ENCODE peak calls at places on chromosomes 2 and 18, in seven cellular contexts. One of them, this sample, is unnamed.

GRCh38 chr2:188307850-188308283 is 16.2 kb downstream of the GULP1 start:
- DNase-seq in A549: no peak
- DNase-seq in upper lobe of left lung: no peak
- DNase-seq in SK-N-SH: peak; percentile 65
- DNase-seq in transverse colon: no peak
- DNase-seq in esophagus muscularis mucosa: no peak
- DNase-seq in tibial nerve: no peak
- DNase-seq in this sample: no peak

GRCh38 chr18:58456625-58457024 is 172.3 kb downstream of the ALPK2 start:
- DNase-seq in A549: no peak
- DNase-seq in upper lobe of left lung: no peak
- DNase-seq in SK-N-SH: no peak
- DNase-seq in transverse colon: peak; percentile 55
- DNase-seq in esophagus muscularis mucosa: no peak
- DNase-seq in tibial nerve: no peak
- DNase-seq in this sample: no peak

GRCh38 chr2:99205491-99205890 is 24.5 kb downstream of the MRPL30 start:
- DNase-seq in A549: peak; percentile 15
- DNase-seq in upper lobe of left lung: no peak
- DNase-seq in SK-N-SH: no peak
- DNase-seq in transverse colon: no peak
- DNase-seq in esophagus muscularis mucosa: no peak
- DNase-seq in tibial nerve: no peak
- DNase-seq in this sample: no peak

GRCh38 chr2:226893206-226893605 is 57.4 kb downstream of the RHBDD1 start:
- DNase-seq in A549: no peak
- DNase-seq in upper lobe of left lung: no peak
- DNase-seq in SK-N-SH: no peak
- DNase-seq in transverse colon: no peak
- DNase-seq in esophagus muscularis mucosa: no peak
- DNase-seq in tibial nerve: no peak
- DNase-seq in this sample: no peak

GRCh38 chr2:144042751-144043150 is 477.2 kb downstream of the ZEB2 start:
- DNase-seq in A549: no peak
- DNase-seq in upper lobe of left lung: no peak
- DNase-seq in SK-N-SH: no peak
- DNase-seq in transverse colon: no peak
- DNase-seq in esophagus muscularis mucosa: no peak
- DNase-seq in tibial nerve: no peak
- DNase-seq in this sample: no peak

GRCh38 chr2:24231461-24231881 is 56.6 kb downstream of the FAM228A start:
- DNase-seq in A549: no peak
- DNase-seq in upper lobe of left lung: no peak
- DNase-seq in SK-N-SH: no peak
- DNase-seq in transverse colon: no peak
- DNase-seq in esophagus muscularis mucosa: no peak
- DNase-seq in tibial nerve: no peak
- DNase-seq in this sample: no peak

GRCh38 chr2:159462961-159463360 is 153.4 kb downstream of the BAZ2B start:
- DNase-seq in A549: no peak
- DNase-seq in upper lobe of left lung: no peak
- DNase-seq in SK-N-SH: no peak
- DNase-seq in transverse colon: no peak
- DNase-seq in esophagus muscularis mucosa: no peak
- DNase-seq in tibial nerve: no peak
- DNase-seq in this sample: no peak

GRCh38 chr18:68399721-68400120 is 315.2 kb downstream of the TMX3 start:
- DNase-seq in A549: no peak
- DNase-seq in upper lobe of left lung: no peak
- DNase-seq in SK-N-SH: no peak
- DNase-seq in transverse colon: no peak
- DNase-seq in esophagus muscularis mucosa: no peak
- DNase-seq in tibial nerve: no peak
- DNase-seq in this sample: no peak

GRCh38 chr2:129888461-129888860 is 91.0 kb upstream of the RAB6C start:
- DNase-seq in A549: no peak
- DNase-seq in upper lobe of left lung: no peak
- DNase-seq in SK-N-SH: no peak
- DNase-seq in transverse colon: no peak
- DNase-seq in esophagus muscularis mucosa: no peak
- DNase-seq in tibial nerve: no peak
- DNase-seq in this sample: no peak

DNA sequence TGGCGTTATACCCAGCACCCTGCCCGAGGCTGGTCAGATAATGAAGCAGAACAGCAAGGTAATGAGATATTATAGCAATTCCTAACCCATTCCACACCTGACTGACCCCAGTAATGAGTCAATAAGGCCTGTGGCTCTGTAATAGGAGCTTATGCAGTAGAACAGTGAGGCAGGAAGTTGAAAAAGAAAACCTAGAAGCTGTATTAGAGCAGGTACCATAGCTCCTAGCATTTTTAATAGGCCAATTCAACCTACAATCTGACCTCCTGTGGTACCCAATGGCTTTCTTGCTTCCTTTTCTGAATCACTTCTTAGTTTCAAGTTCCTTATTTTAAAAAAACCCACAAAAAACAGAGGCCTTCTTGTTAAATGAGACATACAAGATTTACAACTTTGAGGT is 43.6 kb upstream of the MAP2 start:
- DNase-seq in A549: no peak
- DNase-seq in upper lobe of left lung: no peak
- DNase-seq in SK-N-SH: no peak
- DNase-seq in transverse colon: no peak
- DNase-seq in esophagus muscularis mucosa: no peak
- DNase-seq in tibial nerve: no peak
- DNase-seq in this sample: no peak
- TF ChIP-seq EP300 in A549: no peak
- TF ChIP-seq EP300 in upper lobe of left lung: no peak
- TF ChIP-seq EP300 in SK-N-SH: no peak
- TF ChIP-seq EP300 in transverse colon: no peak
- TF ChIP-seq EP300 in esophagus muscularis mucosa: no peak
- TF ChIP-seq EP300 in tibial nerve: no peak
- TF ChIP-seq EP300 in this sample: no peak

GRCh38 chr18:76822510-76823165 is at the start of gene ZNF236:
- DNase-seq in A549: peak; percentile 76
- DNase-seq in upper lobe of left lung: peak; percentile 96
- DNase-seq in SK-N-SH: peak; percentile 96
- DNase-seq in transverse colon: peak; percentile 79
- DNase-seq in esophagus muscularis mucosa: no peak
- DNase-seq in tibial nerve: peak; percentile 50
- DNase-seq in this sample: peak; percentile 74
- TF ChIP-seq EP300 in A549: no peak
- TF ChIP-seq EP300 in upper lobe of left lung: no peak
- TF ChIP-seq EP300 in SK-N-SH: no peak
- TF ChIP-seq EP300 in transverse colon: no peak
- TF ChIP-seq EP300 in esophagus muscularis mucosa: no peak
- TF ChIP-seq EP300 in tibial nerve: no peak
- TF ChIP-seq EP300 in this sample: no peak

GRCh38 chr2:141957321-141957720 is 173.5 kb downstream of the LRP1B start:
- DNase-seq in A549: no peak
- DNase-seq in upper lobe of left lung: no peak
- DNase-seq in SK-N-SH: no peak
- DNase-seq in transverse colon: no peak
- DNase-seq in esophagus muscularis mucosa: no peak
- DNase-seq in tibial nerve: no peak
- DNase-seq in this sample: no peak
- TF ChIP-seq EP300 in A549: no peak
- TF ChIP-seq EP300 in upper lobe of left lung: no peak
- TF ChIP-seq EP300 in SK-N-SH: no peak
- TF ChIP-seq EP300 in transverse colon: no peak
- TF ChIP-seq EP300 in esophagus muscularis mucosa: no peak
- TF ChIP-seq EP300 in tibial nerve: no peak
- TF ChIP-seq EP300 in this sample: no peak

GRCh38 chr18:34909637-34910364 is 131.4 kb upstream of the MAPRE2 start:
- DNase-seq in A549: no peak
- DNase-seq in upper lobe of left lung: no peak
- DNase-seq in SK-N-SH: no peak
- DNase-seq in transverse colon: no peak
- DNase-seq in esophagus muscularis mucosa: no peak
- DNase-seq in tibial nerve: no peak
- DNase-seq in this sample: no peak
- TF ChIP-seq EP300 in A549: no peak
- TF ChIP-seq EP300 in upper lobe of left lung: no peak
- TF ChIP-seq EP300 in SK-N-SH: no peak
- TF ChIP-seq EP300 in transverse colon: no peak
- TF ChIP-seq EP300 in esophagus muscularis mucosa: peak; percentile 70
- TF ChIP-seq EP300 in tibial nerve: no peak
- TF ChIP-seq EP300 in this sample: no peak

DNA sequence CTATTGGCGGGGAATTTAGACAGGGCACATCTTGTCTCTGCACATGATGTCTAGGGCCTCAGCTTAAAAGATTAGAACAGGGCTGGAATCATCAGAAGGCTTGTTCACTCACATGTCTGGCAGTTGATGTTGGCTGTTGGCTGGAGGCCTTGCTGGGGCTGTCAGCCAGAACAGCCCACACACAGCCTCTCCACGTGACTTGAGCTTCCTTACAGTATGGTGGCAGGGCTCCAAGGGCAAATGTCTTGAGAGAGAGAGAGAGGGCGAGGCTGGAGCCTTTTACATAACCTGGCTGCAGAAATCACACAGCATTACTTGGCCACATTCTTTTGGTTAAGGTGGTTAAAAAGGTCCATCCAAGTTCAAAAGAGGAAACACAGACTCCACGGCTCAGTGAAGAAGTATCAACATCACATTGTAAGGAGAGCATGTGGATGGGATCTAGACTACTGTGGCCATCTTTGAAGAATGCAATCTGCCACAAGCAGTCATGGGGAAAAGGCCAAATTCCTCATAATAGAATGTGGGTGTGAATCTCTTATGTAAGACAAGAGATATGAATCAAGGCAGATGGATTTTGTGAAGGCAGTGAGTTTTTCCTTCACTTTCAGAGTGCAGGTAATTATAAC is 30.4 kb downstream of the SRSF7 start:
- DNase-seq in A549: peak; percentile 70
- DNase-seq in upper lobe of left lung: peak; percentile 46
- DNase-seq in SK-N-SH: no peak
- DNase-seq in transverse colon: peak; percentile 45
- DNase-seq in esophagus muscularis mucosa: peak; percentile 95
- DNase-seq in tibial nerve: peak; percentile 94
- DNase-seq in this sample: no peak
- TF ChIP-seq EP300 in A549: no peak
- TF ChIP-seq EP300 in upper lobe of left lung: no peak
- TF ChIP-seq EP300 in SK-N-SH: no peak
- TF ChIP-seq EP300 in transverse colon: no peak
- TF ChIP-seq EP300 in esophagus muscularis mucosa: peak; percentile 56
- TF ChIP-seq EP300 in tibial nerve: peak; percentile 33
- TF ChIP-seq EP300 in this sample: no peak

DNA sequence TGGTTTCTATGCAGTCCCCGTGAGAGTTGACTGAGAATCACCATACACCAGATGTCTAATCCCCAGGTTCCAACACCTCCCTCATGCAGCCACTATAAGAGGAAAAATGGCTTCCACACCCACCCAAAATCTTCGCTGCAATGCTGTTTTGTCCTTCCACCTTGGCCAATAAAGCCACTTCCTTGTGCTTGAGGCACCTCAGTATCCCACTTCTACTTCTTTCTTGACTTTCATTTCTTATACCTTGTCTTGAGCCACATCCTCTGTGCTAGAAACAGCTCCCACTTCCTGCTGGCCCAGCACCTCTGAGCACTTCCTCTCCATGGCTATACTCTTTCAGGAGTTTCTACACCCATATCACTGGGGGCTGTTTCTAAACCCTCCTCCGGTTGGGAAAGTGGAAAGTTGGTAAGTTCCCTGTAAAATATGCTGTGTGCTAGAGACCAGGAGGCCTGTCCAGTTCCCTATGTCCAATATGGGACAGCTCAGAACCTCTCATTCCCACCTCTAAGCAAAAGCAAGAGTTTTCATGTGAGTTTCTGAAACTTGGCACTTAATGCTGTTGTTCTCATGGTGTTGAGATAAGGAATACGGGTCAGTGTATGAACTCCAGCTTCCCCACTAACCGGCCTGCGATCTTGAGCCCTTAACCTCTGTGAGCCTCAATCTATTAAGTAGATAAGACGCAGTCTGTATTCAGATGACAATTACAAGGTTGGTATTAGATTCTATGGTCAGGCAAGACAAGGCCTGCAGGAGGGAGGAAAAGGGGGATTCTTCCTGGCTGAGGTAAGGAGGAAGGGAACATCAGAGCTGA is 209.1 kb upstream of the ID2 start:
- DNase-seq in A549: no peak
- DNase-seq in upper lobe of left lung: no peak
- DNase-seq in SK-N-SH: no peak
- DNase-seq in transverse colon: no peak
- DNase-seq in esophagus muscularis mucosa: no peak
- DNase-seq in tibial nerve: no peak
- DNase-seq in this sample: no peak
- TF ChIP-seq EP300 in A549: no peak
- TF ChIP-seq EP300 in upper lobe of left lung: no peak
- TF ChIP-seq EP300 in SK-N-SH: no peak
- TF ChIP-seq EP300 in transverse colon: no peak
- TF ChIP-seq EP300 in esophagus muscularis mucosa: no peak
- TF ChIP-seq EP300 in tibial nerve: no peak
- TF ChIP-seq EP300 in this sample: no peak

This sample was measured in K562.